ENCODE peak calls at places on chromosomes 3 and 15, in four cellular contexts. Q, L, J and W are unnamed samples.

GRCh38 chr3:129616713-129617112 is 10.2 kb upstream of the PLXND1 start:
- DNase-seq in J (peak; percentile 29), L (no peak), Q (no peak), W (no peak)

GRCh38 chr15:99764521-99764920 is 31.3 kb upstream of the LYSMD4 start:
- DNase-seq in L (no peak), J (no peak), Q (no peak), W (no peak)

GRCh38 chr3:113747719-113748046 is 848 bp downstream of the ATP6V1A start:
- DNase-seq in J (no peak), L (no peak), Q (no peak), W (no peak)

GRCh38 chr15:48389701-48390143 is 58.5 kb downstream of the DUT start:
- DNase-seq in Q (no peak), L (no peak), J (no peak), W (no peak)

GRCh38 chr3:183371672-183371968 is 56.8 kb downstream of the MCF2L2 start:
- DNase-seq in J (no peak), L (no peak), Q (no peak), W (no peak)

GRCh38 chr3:178059124-178059523 is 477.1 kb upstream of the KCNMB2 start:
- DNase-seq in Q (no peak), L (no peak), J (no peak), W (no peak)

GRCh38 chr3:157532529-157533297 is 29.5 kb upstream of the VEPH1 start:
- DNase-seq in J (no peak), Q (no peak), L (peak; percentile 85), W (no peak)

GRCh38 chr3:171506743-171507319 is 46.6 kb upstream of the TNIK start:
- DNase-seq in J (no peak), Q (no peak), L (no peak), W (no peak)

GRCh38 chr3:138615462-138615861 is 6.9 kb downstream of the FAIM start:
- DNase-seq in L (no peak), J (no peak), Q (no peak), W (no peak)

GRCh38 chr3:197883541-197883940 is 66.4 kb upstream of the RPL35A start:
- DNase-seq in J (no peak), Q (no peak), L (no peak), W (no peak)

GRCh38 chr3:4413467-4413866 is 53.6 kb downstream of the SUMF1 start:
- DNase-seq in L (no peak), Q (no peak), J (no peak), W (no peak)

GRCh38 chr3:15272431-15273196 is 59.8 kb downstream of the SH3BP5 start:
- DNase-seq in Q (no peak), L (no peak), J (no peak), W (no peak)

GRCh38 chr15:79743032-79743431 is 153.8 kb downstream of the MTHFS start:
- DNase-seq in L (no peak), Q (no peak), J (no peak), W (no peak)

GRCh38 chr15:85760531-85761371 is 34.0 kb downstream of the KLHL25 start:
- DNase-seq in Q (no peak), L (no peak), J (no peak), W (no peak)

GRCh38 chr15:97961067-97961954 is 808 bp downstream of the ARRDC4 start:
- DNase-seq in L (peak; percentile 23), J (peak; percentile 65), Q (no peak), W (peak; percentile 53)

GRCh38 chr15:62758126-62758951 is 284.2 kb upstream of the TPM1 start:
- DNase-seq in J (no peak), L (no peak), Q (no peak), W (peak; percentile 49)

GRCh38 chr3:21738283-21738682 is 12.7 kb downstream of the ZNF385D start:
- DNase-seq in J (no peak), L (no peak), Q (no peak), W (no peak)

GRCh38 chr15:67189326-67190051 is 65.0 kb downstream of the AAGAB start:
- DNase-seq in J (no peak), Q (peak; percentile 86), L (no peak), W (peak; percentile 66)

GRCh38 chr3:12707425-12707824 is 43.5 kb upstream of the RAF1 start:
- DNase-seq in Q (no peak), L (no peak), J (no peak), W (no peak)

GRCh38 chr3:15228147-15228546 is 22.1 kb downstream of the CAPN7 start:
- DNase-seq in Q (no peak), J (no peak), L (no peak), W (no peak)

GRCh38 chr3:177538064-177538742 is 340.9 kb upstream of the TBL1XR1 start:
- DNase-seq in L (no peak), Q (no peak), J (no peak), W (no peak)

GRCh38 chr3:129574206-129574605 is 31.2 kb downstream of the H1-8 start:
- DNase-seq in J (no peak), Q (no peak), L (no peak), W (no peak)

GRCh38 chr15:28935316-28935715 is 49.5 kb downstream of the APBA2 start:
- DNase-seq in Q (no peak), J (no peak), L (peak; percentile 71), W (no peak)

GRCh38 chr3:170563712-170564423 is 22.0 kb downstream of the SLC7A14 start:
- DNase-seq in L (peak; percentile 35), Q (no peak), J (no peak), W (no peak)

GRCh38 chr3:47421741-47422649 is 41.2 kb downstream of the PTPN23 start:
- DNase-seq in J (peak; percentile 81), Q (no peak), L (no peak), W (peak; percentile 72)

GRCh38 chr3:53754325-53754724 is 91.9 kb downstream of the CHDH start:
- DNase-seq in Q (no peak), J (no peak), L (no peak), W (no peak)

GRCh38 chr3:190595807-190596206 is 81.9 kb downstream of the IL1RAP start:
- DNase-seq in Q (no peak), L (no peak), J (no peak), W (no peak)

DNA sequence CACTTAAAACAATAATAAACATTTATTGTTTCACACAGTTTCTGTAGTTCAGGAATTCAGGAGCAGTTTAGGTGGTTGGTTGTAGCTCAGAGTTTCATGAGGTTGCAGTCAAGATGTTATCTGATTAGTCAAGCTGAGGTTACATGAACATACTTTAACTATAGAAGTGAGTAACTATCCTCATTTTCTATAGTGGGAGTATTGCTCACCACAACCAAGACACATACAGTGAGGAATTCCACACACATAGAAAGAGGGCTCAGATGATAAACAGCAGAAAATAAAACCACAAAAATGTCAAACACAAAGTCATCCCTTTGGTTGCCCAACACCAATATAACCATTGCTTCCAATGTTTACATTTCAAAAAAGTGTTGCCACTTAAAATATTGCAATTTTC is 13.6 kb downstream of the SCN11A start:
- DNase-seq in Q (no peak), L (no peak), J (no peak), W (no peak)
- H3K4me1 ChIP-seq in Q (no peaks in the 10 kb centered on the region), L (no peaks in the 10 kb centered on the region), J (no peaks in the 10 kb centered on the region), W (no peaks in the 10 kb centered on the region)

GRCh38 chr15:83654379-83655236 is 685 bp downstream of the ADAMTSL3 start:
- DNase-seq in Q (no peak), J (peak; percentile 57), L (no peak), W (peak; percentile 28)
- H3K4me3 ChIP-seq in Q (peak overlapping the region; percentile 41), J (peak overlapping the region; percentile 64), L (no peak overlapping the region), W (peak overlapping the region; percentile 67)

GRCh38 chr15:52137432-52138357 is 25.1 kb upstream of the BCL2L10 start:
- DNase-seq in Q (no peak), L (peak; percentile 76), J (peak; percentile 38), W (peak; percentile 54)
- H3K4me1 ChIP-seq in Q (peaks cover 8% of the 10 kb centered on the region), L (peaks cover 21% of the 10 kb centered on the region), J (peaks cover 6% of the 10 kb centered on the region), W (peaks cover 17% of the 10 kb centered on the region)

GRCh38 chr15:100947760-100948429 is 28.7 kb downstream of the LRRK1 start:
- DNase-seq in Q (no peak), L (no peak), J (no peak), W (no peak)
- H3K4me3 ChIP-seq in Q (no peak overlapping the region), L (no peak overlapping the region), J (no peak overlapping the region), W (no peak overlapping the region)

GRCh38 chr15:63971904-63972303 is 74.4 kb downstream of the DAPK2 start:
- DNase-seq in Q (no peak), L (no peak), J (no peak), W (no peak)

GRCh38 chr15:63972801-63973200 is 73.5 kb downstream of the DAPK2 start:
- DNase-seq in J (no peak), Q (no peak), L (no peak), W (no peak)

GRCh38 chr15:63969652-63970421 is 76.4 kb downstream of the DAPK2 start:
- DNase-seq in Q (no peak), J (peak; percentile 70), L (peak; percentile 23), W (peak; percentile 89)

GRCh38 chr15:63971427-63971805 is 74.9 kb downstream of the DAPK2 start:
- DNase-seq in Q (no peak), L (peak; percentile 73), J (no peak), W (no peak)

GRCh38 chr15:63970723-63971426 is 75.4 kb downstream of the DAPK2 start:
- DNase-seq in J (no peak), L (no peak), Q (no peak), W (no peak)
- H3K4me1 ChIP-seq in J (no peaks in the 10 kb centered on the region), L (peaks cover 25% of the 10 kb centered on the region), Q (no peaks in the 10 kb centered on the region), W (peaks cover 38% of the 10 kb centered on the region)